ENCODE peak calls at places on chromosomes 11 and 22, in five cellular contexts. One of them, this sample, is unnamed.

GRCh38 chr11:17389205-17389956 is 922 bp upstream of the KCNJ11 start:
- DNase-seq in astrocyte of the spinal cord: peak; percentile 8
- DNase-seq in A549: peak; percentile 76
- DNase-seq in IMR-90: peak; percentile 11
- DNase-seq in lower leg skin: peak; percentile 94
- DNase-seq in this sample: peak; percentile 40

GRCh38 chr11:10030122-10030490 is 263.9 kb downstream of the SBF2 start:
- DNase-seq in astrocyte of the spinal cord: no peak
- DNase-seq in A549: no peak
- DNase-seq in IMR-90: no peak
- DNase-seq in lower leg skin: no peak
- DNase-seq in this sample: no peak

GRCh38 chr11:134516529-134516928 is 104.5 kb upstream of the B3GAT1 start:
- DNase-seq in astrocyte of the spinal cord: no peak
- DNase-seq in A549: no peak
- DNase-seq in IMR-90: no peak
- DNase-seq in lower leg skin: peak; percentile 56
- DNase-seq in this sample: no peak

GRCh38 chr11:60847281-60847680 is 5.4 kb downstream of the CCDC86 start:
- DNase-seq in astrocyte of the spinal cord: peak; percentile 83
- DNase-seq in A549: no peak
- DNase-seq in IMR-90: no peak
- DNase-seq in lower leg skin: no peak
- DNase-seq in this sample: no peak

GRCh38 chr11:32225491-32226285 is 134.8 kb downstream of the RCN1 start:
- DNase-seq in astrocyte of the spinal cord: no peak
- DNase-seq in A549: no peak
- DNase-seq in IMR-90: no peak
- DNase-seq in lower leg skin: peak; percentile 37
- DNase-seq in this sample: no peak

GRCh38 chr22:23772315-23773246 is at the start of gene MMP11:
- DNase-seq in astrocyte of the spinal cord: no peak
- DNase-seq in A549: no peak
- DNase-seq in IMR-90: no peak
- DNase-seq in lower leg skin: no peak
- DNase-seq in this sample: peak; percentile 47

GRCh38 chr11:77064648-77065217 is 2.0 kb upstream of the CAPN5 start:
- DNase-seq in astrocyte of the spinal cord: no peak
- DNase-seq in A549: no peak
- DNase-seq in IMR-90: no peak
- DNase-seq in lower leg skin: peak; percentile 40
- DNase-seq in this sample: no peak

GRCh38 chr11:117562111-117562510 is 234.5 kb downstream of the CEP164 start:
- DNase-seq in astrocyte of the spinal cord: no peak
- DNase-seq in A549: no peak
- DNase-seq in IMR-90: no peak
- DNase-seq in lower leg skin: no peak
- DNase-seq in this sample: no peak

GRCh38 chr11:78291754-78292108 is 103.0 kb downstream of the USP35 start:
- DNase-seq in astrocyte of the spinal cord: no peak
- DNase-seq in A549: no peak
- DNase-seq in IMR-90: no peak
- DNase-seq in lower leg skin: no peak
- DNase-seq in this sample: no peak

GRCh38 chr11:2798951-2799761 is 86.4 kb downstream of the CDKN1C start:
- DNase-seq in astrocyte of the spinal cord: no peak
- DNase-seq in A549: no peak
- DNase-seq in IMR-90: peak; percentile 38
- DNase-seq in lower leg skin: peak; percentile 54
- DNase-seq in this sample: no peak

GRCh38 chr11:19910931-19911330 is 198.3 kb downstream of the NAV2 start:
- DNase-seq in astrocyte of the spinal cord: no peak
- DNase-seq in A549: no peak
- DNase-seq in IMR-90: no peak
- DNase-seq in lower leg skin: no peak
- DNase-seq in this sample: no peak

GRCh38 chr11:88656960-88657738 is 319.6 kb upstream of the CTSC start:
- DNase-seq in astrocyte of the spinal cord: peak; percentile 5
- DNase-seq in A549: no peak
- DNase-seq in IMR-90: no peak
- DNase-seq in lower leg skin: no peak
- DNase-seq in this sample: no peak

GRCh38 chr11:235180-235997 is 753 bp downstream of the SIRT3 start:
- DNase-seq in astrocyte of the spinal cord: peak; percentile 17
- DNase-seq in A549: no peak
- DNase-seq in IMR-90: peak; percentile 32
- DNase-seq in lower leg skin: peak; percentile 80
- DNase-seq in this sample: no peak

GRCh38 chr22:37454857-37455686 is 27.8 kb upstream of the ELFN2 start:
- DNase-seq in astrocyte of the spinal cord: peak; percentile 87
- DNase-seq in A549: peak; percentile 55
- DNase-seq in IMR-90: peak; percentile 89
- DNase-seq in lower leg skin: no peak
- DNase-seq in this sample: peak; percentile 69

GRCh38 chr11:36564376-36565032 is 3.3 kb upstream of the RAG1 start:
- DNase-seq in astrocyte of the spinal cord: peak; percentile 67
- DNase-seq in A549: peak; percentile 15
- DNase-seq in IMR-90: peak; percentile 61
- DNase-seq in lower leg skin: no peak
- DNase-seq in this sample: peak; percentile 10

GRCh38 chr11:36557991-36558390 is 9.8 kb upstream of the RAG1 start:
- DNase-seq in astrocyte of the spinal cord: no peak
- DNase-seq in A549: no peak
- DNase-seq in IMR-90: no peak
- DNase-seq in lower leg skin: no peak
- DNase-seq in this sample: no peak

DNA sequence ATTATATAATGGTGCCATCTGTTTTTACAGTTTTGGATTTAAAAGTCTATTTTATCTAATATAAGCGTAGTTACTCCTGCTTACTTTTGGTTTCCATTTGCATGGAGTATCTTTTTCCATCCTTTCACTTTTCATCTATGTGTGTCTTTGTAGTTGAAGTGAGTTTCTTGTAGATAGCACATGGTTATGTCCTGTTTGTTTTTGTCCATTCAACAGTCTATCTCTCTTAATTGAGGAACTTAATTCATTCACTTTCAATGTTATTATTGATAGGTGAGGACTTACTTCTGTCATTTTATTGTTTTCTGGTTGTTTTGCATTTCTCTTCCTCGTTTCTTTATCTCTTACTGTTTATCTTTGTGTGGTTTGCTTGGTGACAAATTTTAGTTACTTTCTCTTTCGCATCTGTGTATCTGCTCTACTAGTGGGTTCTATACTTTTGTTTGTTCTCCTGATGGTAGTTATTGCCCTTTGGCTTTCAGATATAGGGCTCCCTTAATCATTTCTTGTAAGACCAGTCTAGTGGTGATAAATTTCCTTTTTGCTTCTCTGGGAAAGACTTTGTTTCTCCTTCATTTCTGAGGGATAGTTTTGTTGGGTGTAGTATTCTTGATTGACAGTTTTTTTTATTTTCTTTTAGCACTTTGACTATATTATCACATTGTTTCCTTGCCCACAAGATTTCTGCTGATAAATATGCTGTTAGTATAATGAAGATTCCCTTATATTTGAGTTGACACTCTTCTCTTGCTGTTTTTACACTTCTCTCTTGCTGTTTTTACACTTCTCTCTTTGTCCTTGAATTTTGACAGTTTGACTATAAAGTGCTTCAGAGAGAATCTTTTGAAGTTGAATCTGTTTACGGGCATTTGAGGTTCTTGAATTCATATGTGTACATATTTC is 9.0 kb upstream of the RAG1 start:
- DNase-seq in astrocyte of the spinal cord: no peak
- DNase-seq in A549: no peak
- DNase-seq in IMR-90: no peak
- DNase-seq in lower leg skin: no peak
- DNase-seq in this sample: no peak
- H3K4me3 ChIP-seq in astrocyte of the spinal cord: no peak overlapping the region
- H3K4me3 ChIP-seq in A549: no peak overlapping the region
- H3K4me3 ChIP-seq in IMR-90: no peak overlapping the region
- H3K4me3 ChIP-seq in lower leg skin: no peak overlapping the region
- H3K4me3 ChIP-seq in this sample: no peak overlapping the region

GRCh38 chr11:110565344-110565684 is 135.6 kb downstream of the FDX1 start:
- DNase-seq in astrocyte of the spinal cord: peak; percentile 6
- DNase-seq in A549: no peak
- DNase-seq in IMR-90: peak; percentile 64
- DNase-seq in lower leg skin: no peak
- DNase-seq in this sample: no peak

GRCh38 chr11:110571286-110571685 is 141.0 kb downstream of the ARHGAP20 start:
- DNase-seq in astrocyte of the spinal cord: no peak
- DNase-seq in A549: no peak
- DNase-seq in IMR-90: no peak
- DNase-seq in lower leg skin: no peak
- DNase-seq in this sample: no peak

GRCh38 chr11:110564676-110565343 is 135.1 kb downstream of the FDX1 start:
- DNase-seq in astrocyte of the spinal cord: no peak
- DNase-seq in A549: no peak
- DNase-seq in IMR-90: no peak
- DNase-seq in lower leg skin: no peak
- DNase-seq in this sample: no peak

GRCh38 chr11:110566577-110566976 is 136.8 kb downstream of the FDX1 start:
- DNase-seq in astrocyte of the spinal cord: no peak
- DNase-seq in A549: no peak
- DNase-seq in IMR-90: no peak
- DNase-seq in lower leg skin: no peak
- DNase-seq in this sample: no peak

DNA sequence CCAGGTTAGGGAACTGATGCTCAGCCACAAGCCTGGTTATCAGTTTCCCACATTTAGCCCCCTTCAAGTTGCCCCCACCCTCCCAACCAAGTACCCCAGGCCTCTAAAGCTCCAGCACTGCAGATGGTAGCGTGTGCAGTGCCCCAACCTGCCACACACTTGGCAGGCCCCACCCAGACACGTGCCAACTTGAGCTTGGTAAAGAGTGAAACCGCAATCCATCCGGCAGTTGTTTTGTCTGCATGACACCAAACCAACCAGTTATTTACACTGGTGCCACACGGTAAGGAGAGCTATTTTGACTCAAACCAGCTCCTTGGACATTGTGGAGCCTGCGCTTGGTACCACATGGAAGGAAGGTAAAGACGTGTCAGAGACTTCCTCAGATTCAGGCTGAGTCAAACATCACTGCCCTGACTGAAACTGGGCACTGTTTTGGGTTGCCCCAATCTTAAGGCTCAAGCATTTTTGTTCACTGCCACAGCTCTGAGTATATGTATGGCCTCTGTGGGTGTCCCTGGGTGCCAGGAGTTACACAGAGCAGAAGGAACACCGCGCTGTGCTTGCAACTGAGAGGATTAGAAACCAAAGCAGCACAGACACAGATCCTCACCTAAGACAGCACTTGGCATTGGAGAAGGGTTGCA is 136.1 kb downstream of the FDX1 start:
- DNase-seq in astrocyte of the spinal cord: no peak
- DNase-seq in A549: no peak
- DNase-seq in IMR-90: no peak
- DNase-seq in lower leg skin: no peak
- DNase-seq in this sample: peak; percentile 9
- H3K4me3 ChIP-seq in astrocyte of the spinal cord: no peak overlapping the region
- H3K4me3 ChIP-seq in A549: no peak overlapping the region
- H3K4me3 ChIP-seq in IMR-90: no peak overlapping the region
- H3K4me3 ChIP-seq in lower leg skin: no peak overlapping the region
- H3K4me3 ChIP-seq in this sample: no peak overlapping the region

GRCh38 chr22:31341386-31342088 is 4.6 kb downstream of the PATZ1 start:
- DNase-seq in astrocyte of the spinal cord: no peak
- DNase-seq in A549: no peak
- DNase-seq in IMR-90: no peak
- DNase-seq in lower leg skin: no peak
- DNase-seq in this sample: no peak
- H3K4me3 ChIP-seq in astrocyte of the spinal cord: no peak overlapping the region
- H3K4me3 ChIP-seq in A549: no peak overlapping the region
- H3K4me3 ChIP-seq in IMR-90: no peak overlapping the region
- H3K4me3 ChIP-seq in lower leg skin: no peak overlapping the region
- H3K4me3 ChIP-seq in this sample: no peak overlapping the region

GRCh38 chr11:8288166-8288772 is 24.6 kb upstream of the LMO1 start:
- DNase-seq in astrocyte of the spinal cord: no peak
- DNase-seq in A549: no peak
- DNase-seq in IMR-90: no peak
- DNase-seq in lower leg skin: peak; percentile 70
- DNase-seq in this sample: no peak
- H3K4me3 ChIP-seq in astrocyte of the spinal cord: no peak overlapping the region
- H3K4me3 ChIP-seq in A549: no peak overlapping the region
- H3K4me3 ChIP-seq in IMR-90: no peak overlapping the region
- H3K4me3 ChIP-seq in lower leg skin: no peak overlapping the region
- H3K4me3 ChIP-seq in this sample: no peak overlapping the region

GRCh38 chr11:122788781-122789535 is 49.3 kb upstream of the CRTAM start:
- DNase-seq in astrocyte of the spinal cord: no peak
- DNase-seq in A549: no peak
- DNase-seq in IMR-90: no peak
- DNase-seq in lower leg skin: no peak
- DNase-seq in this sample: no peak
- H3K4me3 ChIP-seq in astrocyte of the spinal cord: no peak overlapping the region
- H3K4me3 ChIP-seq in A549: no peak overlapping the region
- H3K4me3 ChIP-seq in IMR-90: no peak overlapping the region
- H3K4me3 ChIP-seq in lower leg skin: no peak overlapping the region
- H3K4me3 ChIP-seq in this sample: no peak overlapping the region

GRCh38 chr22:43152355-43153071 is 1.2 kb downstream of the TSPO start:
- DNase-seq in astrocyte of the spinal cord: peak; percentile 38
- DNase-seq in A549: no peak
- DNase-seq in IMR-90: peak; percentile 22
- DNase-seq in lower leg skin: peak; percentile 95
- DNase-seq in this sample: peak; percentile 92
- H3K4me3 ChIP-seq in astrocyte of the spinal cord: peak overlapping the region; percentile 70
- H3K4me3 ChIP-seq in A549: peak overlapping the region; percentile 93
- H3K4me3 ChIP-seq in IMR-90: peak overlapping the region; percentile 76
- H3K4me3 ChIP-seq in lower leg skin: peak overlapping the region; percentile 85
- H3K4me3 ChIP-seq in this sample: peak overlapping the region; percentile 97

GRCh38 chr11:115905331-115905730 is 401.1 kb upstream of the CADM1 start:
- DNase-seq in astrocyte of the spinal cord: peak; percentile 5
- DNase-seq in A549: no peak
- DNase-seq in IMR-90: peak; percentile 67
- DNase-seq in lower leg skin: no peak
- DNase-seq in this sample: no peak
- H3K4me3 ChIP-seq in astrocyte of the spinal cord: no peak overlapping the region
- H3K4me3 ChIP-seq in A549: no peak overlapping the region
- H3K4me3 ChIP-seq in IMR-90: no peak overlapping the region
- H3K4me3 ChIP-seq in lower leg skin: no peak overlapping the region
- H3K4me3 ChIP-seq in this sample: no peak overlapping the region

GRCh38 chr11:96241351-96241841 is 101.6 kb downstream of the MAML2 start:
- DNase-seq in astrocyte of the spinal cord: no peak
- DNase-seq in A549: no peak
- DNase-seq in IMR-90: no peak
- DNase-seq in lower leg skin: no peak
- DNase-seq in this sample: no peak

GRCh38 chr11:96242971-96243647 is 99.9 kb downstream of the MAML2 start:
- DNase-seq in astrocyte of the spinal cord: peak; percentile 99
- DNase-seq in A549: peak; percentile 83
- DNase-seq in IMR-90: peak; percentile 98
- DNase-seq in lower leg skin: peak; percentile 98
- DNase-seq in this sample: peak; percentile 98

GRCh38 chr11:96238563-96239166 is 104.3 kb downstream of the MAML2 start:
- DNase-seq in astrocyte of the spinal cord: no peak
- DNase-seq in A549: no peak
- DNase-seq in IMR-90: peak; percentile 72
- DNase-seq in lower leg skin: no peak
- DNase-seq in this sample: no peak

GRCh38 chr11:96237759-96238158 is 105.2 kb downstream of the MAML2 start:
- DNase-seq in astrocyte of the spinal cord: no peak
- DNase-seq in A549: no peak
- DNase-seq in IMR-90: no peak
- DNase-seq in lower leg skin: no peak
- DNase-seq in this sample: no peak

GRCh38 chr11:96242191-96242845 is 100.7 kb downstream of the MAML2 start:
- DNase-seq in astrocyte of the spinal cord: no peak
- DNase-seq in A549: no peak
- DNase-seq in IMR-90: no peak
- DNase-seq in lower leg skin: no peak
- DNase-seq in this sample: no peak
- H3K4me3 ChIP-seq in astrocyte of the spinal cord: no peak overlapping the region
- H3K4me3 ChIP-seq in A549: peak overlapping the region; percentile 43
- H3K4me3 ChIP-seq in IMR-90: no peak overlapping the region
- H3K4me3 ChIP-seq in lower leg skin: no peak overlapping the region
- H3K4me3 ChIP-seq in this sample: no peak overlapping the region